ENCODE peak calls at places on chromosomes 2 and 18, in four cellular contexts. J, U, G and F are unnamed samples.

GRCh38 chr2:29260151-29260772 is 145.0 kb downstream of the CLIP4 start:
- DNase-seq in J (no peak), G (peak; percentile 44), U (peak; percentile 49), F (no peak)

GRCh38 chr2:317501-318424 is 29.9 kb upstream of the ALKAL2 start:
- DNase-seq in J (peak; percentile 36), G (peak; percentile 70), U (no peak), F (peak; percentile 11)

GRCh38 chr2:100230754-100231153 is 88.4 kb upstream of the AFF3 start:
- DNase-seq in G (no peak), U (no peak), J (no peak), F (no peak)

GRCh38 chr2:149486664-149487063 is 100.9 kb downstream of the MMADHC start:
- DNase-seq in J (no peak), U (no peak), G (no peak), F (no peak)

GRCh38 chr2:16126969-16127940 is 186.9 kb downstream of the MYCN start:
- DNase-seq in J (no peak), U (no peak), G (no peak), F (no peak)

GRCh38 chr2:237691200-237691907 is 64.0 kb downstream of the LRRFIP1 start:
- DNase-seq in G (no peak), U (no peak), J (no peak), F (no peak)

GRCh38 chr2:40488101-40488598 is 36.3 kb upstream of the SLC8A1 start:
- DNase-seq in J (peak; percentile 17), G (peak; percentile 55), U (peak; percentile 13), F (no peak)

GRCh38 chr18:36889742-36890141 is 60.8 kb downstream of the KIAA1328 start:
- DNase-seq in J (no peak), U (no peak), G (no peak), F (no peak)

GRCh38 chr2:235813398-235813797 is 319.6 kb downstream of the AGAP1 start:
- DNase-seq in J (no peak), G (no peak), U (no peak), F (no peak)

GRCh38 chr2:204544961-204545860 is at the start of gene PARD3B:
- DNase-seq in J (peak; percentile 53), U (peak; percentile 33), G (peak; percentile 63), F (peak; percentile 8)

GRCh38 chr2:128623776-128624424 is 305.2 kb upstream of the HS6ST1 start:
- DNase-seq in J (peak; percentile 73), U (peak; percentile 20), G (peak; percentile 66), F (peak; percentile 40)

GRCh38 chr2:168663993-168664392 is 138.4 kb upstream of the NOSTRIN start:
- DNase-seq in G (peak; percentile 3), U (no peak), J (no peak), F (no peak)

GRCh38 chr2:203706403-203706802 is at the start of gene CD28:
- DNase-seq in U (no peak), J (no peak), G (peak; percentile 54), F (peak; percentile 88)

GRCh38 chr2:240720686-240721595 is 29.3 kb downstream of the AQP12A start:
- DNase-seq in G (no peak), U (no peak), J (no peak), F (no peak)

GRCh38 chr2:17877811-17878221 is 651 bp upstream of the KCNS3 start:
- DNase-seq in J (peak; percentile 39), G (no peak), U (no peak), F (no peak)

GRCh38 chr2:229269986-229270385 is 1.1 kb downstream of the PID1 start:
- DNase-seq in U (no peak), J (no peak), G (no peak), F (no peak)

GRCh38 chr18:24601624-24602023 is 141.2 kb downstream of the HRH4 start:
- DNase-seq in U (no peak), G (peak; percentile 35), J (no peak), F (no peak)

GRCh38 chr2:102486941-102487702 is 14.1 kb downstream of the SLC9A4 start:
- DNase-seq in U (no peak), G (no peak), J (no peak), F (no peak)

GRCh38 chr2:191620144-191620543 is 57.8 kb upstream of the NABP1 start:
- DNase-seq in G (peak; percentile 64), U (no peak), J (no peak), F (no peak)

GRCh38 chr2:217954971-217955740 is 47.6 kb downstream of the TNS1 start:
- DNase-seq in U (no peak), G (no peak), J (no peak), F (no peak)

GRCh38 chr2:79511320-79511951 is 1.4 kb upstream of the CTNNA2 start:
- DNase-seq in G (peak; percentile 2), U (peak; percentile 20), J (no peak), F (no peak)

GRCh38 chr2:67571785-67572718 is 174.9 kb downstream of the ETAA1 start:
- DNase-seq in J (no peak), G (peak; percentile 71), U (no peak), F (no peak)

GRCh38 chr2:67311536-67311935 is 85.6 kb upstream of the ETAA1 start:
- DNase-seq in J (no peak), G (peak; percentile 72), U (peak; percentile 57), F (no peak)

GRCh38 chr2:227228061-227228667 is 63.7 kb downstream of the COL4A3 start:
- DNase-seq in U (peak; percentile 12), G (peak; percentile 75), J (no peak), F (no peak)

GRCh38 chr18:52337286-52337685 is 2.7 kb upstream of the DCC start:
- DNase-seq in U (no peak), G (peak; percentile 13), J (no peak), F (no peak)

GRCh38 chr2:158932246-158932645 is 36.2 kb upstream of the TANC1 start:
- DNase-seq in G (peak; percentile 24), J (no peak), U (no peak), F (no peak)

GRCh38 chr18:66838340-66838987 is 234.6 kb upstream of the CDH19 start:
- DNase-seq in G (no peak), J (no peak), U (no peak), F (no peak)

GRCh38 chr18:40041951-40042350 is 1913.1 kb upstream of the PIK3C3 start:
- DNase-seq in J (no peak), U (no peak), G (no peak), F (no peak)

GRCh38 chr2:170716851-170717598 is 1.9 kb downstream of the SP5 start:
- DNase-seq in U (peak; percentile 48), G (no peak), J (no peak), F (peak; percentile 12)

GRCh38 chr2:207805566-207806226 is 36.0 kb upstream of the FZD5 start:
- DNase-seq in J (no peak), U (peak; percentile 45), G (peak; percentile 70), F (no peak)

GRCh38 chr2:158712791-158713522 is 82.2 kb upstream of the DAPL1 start:
- DNase-seq in J (no peak), G (no peak), U (no peak), F (no peak)

GRCh38 chr18:48950536-48951447 is at the start of gene SMAD7:
- DNase-seq in J (no peak), U (no peak), G (peak; percentile 59), F (no peak)

GRCh38 chr2:186105016-186105415 is 366.4 kb downstream of the FSIP2 start:
- DNase-seq in G (no peak), J (no peak), U (no peak), F (no peak)

GRCh38 chr2:4530231-4530630 is 826.9 kb downstream of the DCDC2C start:
- DNase-seq in G (no peak), U (no peak), J (no peak), F (no peak)

GRCh38 chr2:102461188-102461587 is 11.8 kb upstream of the SLC9A4 start:
- DNase-seq in G (no peak), J (no peak), U (no peak), F (no peak)

GRCh38 chr2:56703001-56703400 is 519.2 kb downstream of the CCDC85A start:
- DNase-seq in U (no peak), J (no peak), G (no peak), F (no peak)